ENCODE peak calls at places on chromosomes 3 and 15, in ten cellular contexts. C, L, U, O, Q, B, Z, K, D and A are unnamed samples.
A peak's percentile ranks its signal among the peaks of the same experiment; 100 is the strongest.

GRCh38 chr3:53709256-53709655 is 137.0 kb downstream of the CHDH start:
- DNase-seq in C (no peak), L (no peak), U (no peak), O (no peak), Q (no peak), B (no peak), Z (no peak), K (no peak), D (no peak), A (no peak)

GRCh38 chr3:72930754-72931153 is 42.9 kb downstream of the GXYLT2 start:
- DNase-seq in C (no peak), L (no peak), U (no peak), O (no peak), Q (no peak), B (no peak), Z (no peak), K (no peak), D (no peak), A (no peak)

GRCh38 chr3:123285066-123285465 is 83.3 kb downstream of the SEC22A start:
- DNase-seq in C (no peak), L (no peak), U (no peak), O (no peak), Q (no peak), B (no peak), Z (no peak), K (no peak), D (no peak), A (no peak)

GRCh38 chr15:70023064-70023768 is 74.5 kb downstream of the TLE3 start:
- DNase-seq in C (no peak), L (peak; percentile 51), U (no peak), O (peak; percentile 92), Q (no peak), B (no peak), Z (no peak), K (no peak), D (peak; percentile 86), A (peak; percentile 84)

GRCh38 chr3:52005571-52005986 is 9.9 kb upstream of the RPL29 start:
- DNase-seq in C (peak; percentile 83), L (no peak), U (peak; percentile 72), O (peak; percentile 79), Q (peak; percentile 87), B (no peak), Z (peak; percentile 57), K (peak; percentile 43), D (no peak), A (no peak)

GRCh38 chr3:149657796-149658443 is at the start of gene WWTR1:
- DNase-seq in C (peak; percentile 99), L (no peak), U (peak; percentile 96), O (peak; percentile 93), Q (peak; percentile 96), B (peak; percentile 95), Z (peak; percentile 92), K (peak; percentile 91), D (peak; percentile 83), A (no peak)

GRCh38 chr15:97993310-97993738 is 32.8 kb downstream of the ARRDC4 start:
- DNase-seq in C (no peak), L (no peak), U (no peak), O (no peak), Q (no peak), B (no peak), Z (no peak), K (peak; percentile 19), D (no peak), A (no peak)

GRCh38 chr3:115937054-115937453 is 313.7 kb downstream of the GAP43 start:
- DNase-seq in C (no peak), L (no peak), U (no peak), O (no peak), Q (no peak), B (no peak), Z (no peak), K (no peak), D (no peak), A (no peak)

GRCh38 chr3:143095813-143096212 is 23.8 kb upstream of the CHST2 start:
- DNase-seq in C (no peak), L (no peak), U (no peak), O (no peak), Q (no peak), B (no peak), Z (no peak), K (no peak), D (no peak), A (no peak)

GRCh38 chr3:42683875-42684593 is 1.3 kb upstream of the KLHL40 start:
- DNase-seq in C (peak; percentile 80), L (no peak), U (peak; percentile 81), O (peak; percentile 92), Q (peak; percentile 88), B (no peak), Z (no peak), K (peak; percentile 87), D (peak; percentile 14), A (peak; percentile 95)

GRCh38 chr15:34619151-34619550 is 35.7 kb upstream of the GOLGA8B start:
- DNase-seq in C (no peak), L (no peak), U (no peak), O (no peak), Q (no peak), B (no peak), Z (no peak), K (no peak), D (no peak), A (no peak)

GRCh38 chr3:177468331-177468730 is 271.0 kb upstream of the TBL1XR1 start:
- DNase-seq in C (no peak), L (no peak), U (no peak), O (peak; percentile 100), Q (peak; percentile 80), B (no peak), Z (no peak), K (peak; percentile 66), D (no peak), A (no peak)
- H3K27ac ChIP-seq in C (no peak overlapping the region), L (no peak overlapping the region), U (no peak overlapping the region), O (no peak overlapping the region), Q (no peak overlapping the region), B (no peak overlapping the region), Z (no peak overlapping the region), K (no peak overlapping the region), D (no peak overlapping the region), A (no peak overlapping the region)

DNA sequence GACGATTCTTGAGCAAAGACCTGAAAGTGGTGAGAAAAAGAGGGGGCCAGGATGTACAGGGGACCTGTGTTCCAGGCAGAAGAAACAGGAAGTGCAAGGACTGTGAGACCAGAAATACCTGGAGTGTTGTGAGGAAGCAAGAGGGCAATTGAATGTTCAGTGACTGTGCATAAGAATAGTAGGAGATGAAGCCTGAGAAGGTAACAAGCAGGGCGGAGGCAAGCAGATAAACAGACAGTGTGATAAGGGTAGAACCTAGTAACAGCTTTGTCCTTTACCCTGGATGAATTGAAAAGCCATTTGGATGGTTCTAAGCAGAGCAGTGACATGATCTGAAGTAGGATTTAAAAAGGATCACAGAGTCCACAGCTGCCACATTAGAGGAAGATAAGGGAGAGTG is 4.0 kb upstream of the PLOD2 start:
- DNase-seq in C (no peak), L (no peak), U (no peak), O (no peak), Q (no peak), B (no peak), Z (no peak), K (no peak), D (no peak), A (no peak)
- H3K27ac ChIP-seq in C (no peak overlapping the region), L (no peak overlapping the region), U (peak overlapping the region; percentile 2), O (peak overlapping the region; percentile 91), Q (peak overlapping the region; percentile 93), B (no peak overlapping the region), Z (no peak overlapping the region), K (no peak overlapping the region), D (no peak overlapping the region), A (peak overlapping the region; percentile 76)

GRCh38 chr3:59817511-59817910 is 767.7 kb upstream of the CFAP20DC start:
- DNase-seq in C (no peak), L (no peak), U (no peak), O (no peak), Q (no peak), B (no peak), Z (no peak), K (no peak), D (no peak), A (no peak)
- H3K27ac ChIP-seq in C (no peak overlapping the region), L (no peak overlapping the region), U (no peak overlapping the region), O (peak overlapping the region; percentile 97), Q (no peak overlapping the region), B (no peak overlapping the region), Z (no peak overlapping the region), K (no peak overlapping the region), D (no peak overlapping the region), A (peak overlapping the region; percentile 81)

DNA sequence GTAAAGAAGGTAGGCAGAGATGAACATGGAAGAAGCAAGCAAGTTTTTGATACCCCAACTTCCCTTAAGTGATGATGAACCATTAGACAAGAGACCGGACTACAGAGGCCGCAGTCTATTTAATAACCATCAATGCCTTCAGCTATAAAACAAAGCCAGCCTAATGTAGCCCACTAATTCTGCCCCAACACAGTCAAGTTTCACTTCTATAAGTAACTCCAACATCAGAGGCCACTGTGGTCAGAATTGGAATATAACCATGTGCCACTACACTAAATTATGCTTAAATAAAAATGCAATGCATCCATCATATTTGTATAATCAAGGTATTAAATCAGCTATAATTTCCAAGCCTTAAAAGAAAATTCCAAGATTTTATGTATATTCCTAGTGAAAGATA is 234.7 kb downstream of the FOXP1 start:
- DNase-seq in C (no peak), L (no peak), U (no peak), O (no peak), Q (no peak), B (no peak), Z (no peak), K (no peak), D (no peak), A (no peak)
- H3K27ac ChIP-seq in C (no peak overlapping the region), L (no peak overlapping the region), U (no peak overlapping the region), O (no peak overlapping the region), Q (no peak overlapping the region), B (no peak overlapping the region), Z (no peak overlapping the region), K (no peak overlapping the region), D (no peak overlapping the region), A (no peak overlapping the region)

DNA sequence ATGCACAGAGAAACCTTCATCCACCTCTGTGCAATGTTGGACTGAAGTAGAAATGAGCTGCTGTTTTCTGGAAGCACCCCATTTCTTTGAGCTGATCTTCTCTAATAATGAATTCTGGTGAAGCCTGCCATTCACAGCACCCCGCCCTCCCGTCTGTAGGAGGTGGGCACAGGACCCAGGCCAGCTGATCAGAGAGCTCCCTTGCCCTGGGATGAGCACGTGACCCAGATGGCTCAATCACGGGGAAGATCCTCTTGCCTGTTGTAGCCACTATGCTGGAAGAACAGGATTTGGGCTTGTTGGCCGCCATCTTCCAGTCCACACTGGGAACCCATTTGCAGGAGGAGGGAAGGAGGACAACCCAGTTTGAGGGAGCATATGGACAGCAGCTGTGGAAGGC is 44.5 kb downstream of the GOLGA6L2 start:
- DNase-seq in C (no peak), L (no peak), U (no peak), O (no peak), Q (no peak), B (no peak), Z (no peak), K (no peak), D (no peak), A (no peak)
- H3K27ac ChIP-seq in C (no peak overlapping the region), L (no peak overlapping the region), U (no peak overlapping the region), O (no peak overlapping the region), Q (peak overlapping the region; percentile 68), B (no peak overlapping the region), Z (no peak overlapping the region), K (no peak overlapping the region), D (no peak overlapping the region), A (no peak overlapping the region)